ENCODE peak calls at places on chromosomes 6 and 20, in seven cellular contexts. O is HL-60, T is epithelial cell of proximal tubule, K is osteoblast, W is psoas muscle, S is mammary epithelial cell, P is prostate gland. L is an unnamed sample.
A peak's percentile ranks its signal among the peaks of the same experiment; 100 is the strongest.

GRCh38 chr20:50645253-50646068 is 45.9 kb downstream of the RIPOR3 start:
- DNase-seq in O (no peak), T (peak; percentile 92), K (peak; percentile 96), W (peak; percentile 83), S (peak; percentile 95), P (peak; percentile 51), L (no peak)

GRCh38 chr6:152572395-152573061 is 64.6 kb downstream of the SYNE1 start:
- DNase-seq in O (no peak), T (peak; percentile 42), K (no peak), W (no peak), S (no peak), P (peak; percentile 26), L (no peak)

GRCh38 chr6:10478187-10479040 is 42.7 kb upstream of the GCNT2 start:
- DNase-seq in O (peak; percentile 21), T (no peak), K (no peak), W (no peak), S (peak; percentile 30), P (no peak), L (no peak)

GRCh38 chr20:23147964-23148720 is 62.0 kb upstream of the CD93 start:
- DNase-seq in O (peak; percentile 79), T (peak; percentile 76), K (peak; percentile 83), W (peak; percentile 87), S (peak; percentile 72), P (no peak), L (no peak)

GRCh38 chr6:150145427-150145826 is 2.6 kb downstream of the PPP1R14C start:
- DNase-seq in O (no peak), T (no peak), K (no peak), W (no peak), S (no peak), P (no peak), L (no peak)

GRCh38 chr6:144745434-144745833 is 460.3 kb downstream of the UTRN start:
- DNase-seq in O (no peak), T (no peak), K (no peak), W (no peak), S (no peak), P (no peak), L (no peak)

GRCh38 chr6:93676506-93676905 is 257.1 kb upstream of the EPHA7 start:
- DNase-seq in O (no peak), T (no peak), K (no peak), W (no peak), S (no peak), P (no peak), L (no peak)

GRCh38 chr6:37731888-37732287 is 34.2 kb upstream of the MDGA1 start:
- DNase-seq in O (peak; percentile 37), T (no peak), K (no peak), W (no peak), S (no peak), P (no peak), L (no peak)

GRCh38 chr6:161226005-161226964 is 47.6 kb downstream of the AGPAT4 start:
- DNase-seq in O (no peak), T (no peak), K (no peak), W (no peak), S (no peak), P (no peak), L (no peak)

GRCh38 chr6:106918128-106918527 is 56.4 kb downstream of the CD24 start:
- DNase-seq in O (no peak), T (no peak), K (no peak), W (no peak), S (no peak), P (no peak), L (no peak)

GRCh38 chr6:25113436-25113835 is 165.7 kb upstream of the CARMIL1 start:
- DNase-seq in O (no peak), T (no peak), K (no peak), W (no peak), S (no peak), P (no peak), L (no peak)

GRCh38 chr6:15405111-15405510 is 159.2 kb downstream of the JARID2 start:
- DNase-seq in O (no peak), T (no peak), K (no peak), W (no peak), S (no peak), P (no peak), L (no peak)

GRCh38 chr6:25013249-25013648 is 77.5 kb upstream of the RIPOR2 start:
- DNase-seq in O (no peak), T (no peak), K (no peak), W (no peak), S (no peak), P (no peak), L (no peak)

GRCh38 chr6:104606361-104606760 is 253.4 kb downstream of the HACE1 start:
- DNase-seq in O (no peak), T (no peak), K (no peak), W (no peak), S (no peak), P (no peak), L (no peak)

GRCh38 chr6:158909938-158910337 is 90.1 kb downstream of the RSPH3 start:
- DNase-seq in O (no peak), T (no peak), K (no peak), W (no peak), S (no peak), P (no peak), L (no peak)

GRCh38 chr6:149545258-149545753 is 537 bp downstream of the PPIL4 start:
- DNase-seq in O (peak; percentile 74), T (peak; percentile 18), K (peak; percentile 62), W (peak; percentile 24), S (no peak), P (peak; percentile 19), L (no peak)

DNA sequence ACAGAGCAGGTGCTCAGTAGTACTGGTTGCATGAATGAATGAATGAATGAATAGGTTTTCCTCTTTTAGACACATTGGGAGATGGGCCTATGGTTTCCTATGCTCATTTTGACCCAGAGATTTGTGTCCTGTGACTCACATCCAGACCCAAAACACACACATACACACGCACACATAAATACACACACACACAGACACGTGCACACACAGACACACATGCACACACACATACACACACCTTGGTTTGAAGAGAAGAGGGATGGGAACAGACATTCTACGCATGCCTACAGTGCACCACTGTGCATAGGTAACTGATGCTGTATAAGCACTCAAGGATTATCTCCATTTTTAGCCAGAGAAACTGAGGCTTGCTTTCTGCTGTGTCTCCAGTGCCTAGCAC is 4.1 kb downstream of the JPH2 start:
- DNase-seq in O (no peak), T (no peak), K (no peak), W (no peak), S (no peak), P (no peak), L (no peak)
- H3K4me3 ChIP-seq in O (no peak overlapping the region), T (no peak overlapping the region), K (no peak overlapping the region), W (peak overlapping the region; percentile 84), S (no peak overlapping the region), P (no peak overlapping the region), L (no peak overlapping the region)

DNA sequence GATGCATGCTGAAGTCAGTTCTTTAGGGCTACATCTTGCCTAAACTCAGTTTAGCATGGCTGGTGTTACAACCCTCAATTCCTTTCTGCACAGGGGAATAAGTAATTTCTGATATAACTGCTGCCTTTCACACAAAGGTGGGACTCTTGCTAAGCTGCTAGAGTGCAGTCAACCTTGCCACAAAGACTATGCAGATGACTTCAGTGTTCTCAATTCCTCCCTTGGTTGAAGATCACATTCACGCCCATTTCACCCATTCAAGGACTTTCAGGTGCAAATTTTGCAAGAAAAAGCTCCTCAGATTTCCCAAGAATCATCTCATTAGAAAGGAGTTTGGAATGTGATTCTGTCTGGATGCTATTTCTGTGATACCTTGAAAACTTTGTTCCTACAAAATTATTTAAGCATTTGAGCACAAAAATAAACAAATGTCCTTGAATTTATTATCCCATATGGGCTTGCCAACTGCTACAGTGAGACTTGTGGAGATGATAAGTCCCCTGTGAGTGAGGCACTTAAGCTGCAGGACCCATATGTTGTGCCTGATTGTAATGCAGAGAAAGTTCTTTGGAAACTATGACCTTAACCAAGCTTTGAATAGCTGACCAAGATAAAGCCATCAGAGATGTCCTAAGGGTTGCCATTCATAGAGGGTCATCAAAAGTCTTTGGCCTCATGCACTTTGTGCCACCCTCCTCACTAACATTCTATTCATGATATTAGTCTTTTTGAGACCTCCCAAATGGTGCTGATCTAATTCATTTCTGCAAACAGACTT is 111.8 kb downstream of the PLCB4 start:
- DNase-seq in O (no peak), T (no peak), K (no peak), W (no peak), S (no peak), P (no peak), L (no peak)
- TF ChIP-seq CTCF in O (no peak), T (no peak), K (no peak), W (no peak), S (no peak), P (no peak), L (no peak)

DNA sequence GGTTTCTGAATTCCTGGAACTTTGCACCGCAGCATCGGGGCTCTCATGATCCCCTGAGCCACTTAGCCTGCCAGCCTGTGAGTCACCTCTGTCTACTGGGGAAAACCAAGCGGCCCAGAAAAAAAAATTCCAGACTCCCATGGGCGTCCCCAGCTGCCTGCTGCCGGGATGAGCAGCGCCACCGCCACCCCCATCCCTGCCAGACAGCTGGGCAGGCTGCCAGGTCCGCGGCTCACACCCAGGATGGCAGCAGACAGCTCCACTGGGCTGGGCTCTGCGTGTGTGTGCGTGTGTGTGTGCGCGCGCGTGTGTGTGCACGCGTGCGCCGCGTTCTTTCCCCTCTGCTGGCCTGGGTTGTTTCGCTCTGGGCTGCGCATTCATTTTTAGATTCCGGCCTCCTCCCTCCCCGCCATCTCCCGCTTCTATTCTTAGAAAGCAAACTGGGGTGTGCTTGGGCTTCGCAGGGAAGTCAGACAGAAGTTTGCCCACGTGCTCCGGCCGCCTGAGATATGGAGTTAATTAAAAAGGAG is 38.9 kb upstream of the PMEPA1 start:
- DNase-seq in O (no peak), T (peak; percentile 66), K (peak; percentile 96), W (peak; percentile 78), S (peak; percentile 91), P (peak; percentile 76), L (no peak)
- H3K4me3 ChIP-seq in O (no peak overlapping the region), T (peak overlapping the region; percentile 51), K (peak overlapping the region; percentile 69), W (peak overlapping the region; percentile 60), S (peak overlapping the region; percentile 39), P (peak overlapping the region; percentile 10), L (no peak overlapping the region)

GRCh38 chr6:169286961-169287360 is 33.3 kb upstream of the THBS2 start:
- DNase-seq in O (no peak), T (no peak), K (peak; percentile 35), W (no peak), S (no peak), P (no peak), L (no peak)

GRCh38 chr6:169288591-169288990 is 34.9 kb upstream of the THBS2 start:
- DNase-seq in O (no peak), T (no peak), K (peak; percentile 88), W (peak; percentile 55), S (peak; percentile 49), P (no peak), L (no peak)

GRCh38 chr6:169289671-169290408 is 36.2 kb upstream of the THBS2 start:
- DNase-seq in O (no peak), T (no peak), K (peak; percentile 83), W (peak; percentile 59), S (peak; percentile 99), P (no peak), L (no peak)

GRCh38 chr6:169289257-169289656 is 35.6 kb upstream of the THBS2 start:
- DNase-seq in O (no peak), T (no peak), K (no peak), W (no peak), S (no peak), P (no peak), L (no peak)

DNA sequence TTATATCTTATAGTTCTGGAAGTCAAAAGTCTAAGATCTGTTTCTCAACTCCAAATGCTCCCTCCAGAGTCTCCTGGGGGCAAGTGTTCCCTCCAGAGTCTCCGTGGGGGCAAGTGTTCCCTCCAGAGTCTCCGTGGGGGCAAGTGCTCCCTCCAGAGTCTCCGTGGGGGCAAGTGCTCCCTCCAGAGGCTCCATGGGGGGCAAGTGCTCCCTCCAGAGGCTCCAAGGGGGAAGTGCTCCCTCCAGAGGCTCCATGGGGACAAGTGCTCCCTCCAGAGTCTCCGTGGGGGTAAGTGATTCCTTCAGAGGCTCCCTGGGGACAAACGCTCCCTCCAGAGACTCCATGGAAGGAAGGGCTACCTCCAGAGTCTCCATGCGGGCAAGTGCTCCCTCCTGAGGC is 34.0 kb upstream of the THBS2 start:
- DNase-seq in O (no peak), T (no peak), K (no peak), W (no peak), S (no peak), P (no peak), L (no peak)
- TF ChIP-seq CTCF in O (no peak), T (peak; percentile 39), K (no peak), W (no peak), S (no peak), P (no peak), L (no peak)